ENCODE peak calls at places on chromosomes 2 and 18, in nine cellular contexts. M is iPS DF 6.9, B is breast epithelium, T is ascending aorta, P is right cardiac atrium, H is A549, Y is Peyer's patch, Z is GM23248, I is IMR-90. V is an unnamed sample.

GRCh38 chr2:70979626-70980025 is 1.2 kb downstream of the ANKRD53 start:
- DNase-seq in I (no peak), T (peak; percentile 63), P (no peak), Y (no peak), Z (no peak), B (peak; percentile 16), H (no peak), M (no peak), V (no peak)

GRCh38 chr2:40653829-40654228 is 201.9 kb upstream of the SLC8A1 start:
- DNase-seq in B (no peak), P (no peak), I (peak; percentile 22), Z (peak; percentile 55), H (no peak), M (no peak), T (no peak), Y (no peak), V (no peak)

GRCh38 chr2:151762694-151763093 is 28.4 kb upstream of the NEB start:
- DNase-seq in B (no peak), H (no peak), Y (no peak), P (no peak), I (no peak), T (no peak), Z (peak; percentile 42), M (no peak), V (no peak)

GRCh38 chr2:99939135-99939534 is 203.3 kb downstream of the AFF3 start:
- DNase-seq in H (no peak), Y (no peak), I (no peak), B (no peak), Z (peak; percentile 7), P (no peak), M (no peak), T (no peak), V (no peak)

GRCh38 chr2:41495050-41495449 is 552.8 kb upstream of the PKDCC start:
- DNase-seq in P (no peak), Y (no peak), M (no peak), B (no peak), I (no peak), H (no peak), Z (no peak), T (no peak), V (no peak)

GRCh38 chr2:66526171-66526570 is 91.2 kb downstream of the MEIS1 start:
- DNase-seq in Y (no peak), H (no peak), P (peak; percentile 79), M (no peak), Z (no peak), T (no peak), B (no peak), I (no peak), V (no peak)

GRCh38 chr2:99421469-99421868 is 68.3 kb downstream of the REV1 start:
- DNase-seq in I (peak; percentile 62), H (no peak), Y (no peak), M (no peak), B (no peak), Z (peak; percentile 70), T (no peak), P (no peak), V (no peak)

GRCh38 chr2:97644023-97644717 is 1.7 kb upstream of the COX5B start:
- DNase-seq in B (no peak), Y (no peak), M (no peak), T (no peak), P (no peak), H (no peak), I (no peak), Z (no peak), V (no peak)

GRCh38 chr2:195687320-195688086 is 30.5 kb downstream of the SLC39A10 start:
- DNase-seq in B (no peak), P (no peak), I (no peak), T (no peak), H (no peak), Z (no peak), Y (no peak), M (no peak), V (no peak)

GRCh38 chr2:230068658-230069080 is at the start of gene SLC16A14:
- DNase-seq in Z (peak; percentile 6), M (peak; percentile 20), P (no peak), B (peak; percentile 23), Y (peak; percentile 54), I (peak; percentile 52), T (no peak), H (peak; percentile 7), V (no peak)

GRCh38 chr18:79905389-79905911 is 46.0 kb downstream of the SLC66A2 start:
- DNase-seq in T (no peak), H (no peak), Z (peak; percentile 13), M (no peak), I (peak; percentile 54), B (no peak), P (peak; percentile 76), Y (no peak), V (no peak)

DNA sequence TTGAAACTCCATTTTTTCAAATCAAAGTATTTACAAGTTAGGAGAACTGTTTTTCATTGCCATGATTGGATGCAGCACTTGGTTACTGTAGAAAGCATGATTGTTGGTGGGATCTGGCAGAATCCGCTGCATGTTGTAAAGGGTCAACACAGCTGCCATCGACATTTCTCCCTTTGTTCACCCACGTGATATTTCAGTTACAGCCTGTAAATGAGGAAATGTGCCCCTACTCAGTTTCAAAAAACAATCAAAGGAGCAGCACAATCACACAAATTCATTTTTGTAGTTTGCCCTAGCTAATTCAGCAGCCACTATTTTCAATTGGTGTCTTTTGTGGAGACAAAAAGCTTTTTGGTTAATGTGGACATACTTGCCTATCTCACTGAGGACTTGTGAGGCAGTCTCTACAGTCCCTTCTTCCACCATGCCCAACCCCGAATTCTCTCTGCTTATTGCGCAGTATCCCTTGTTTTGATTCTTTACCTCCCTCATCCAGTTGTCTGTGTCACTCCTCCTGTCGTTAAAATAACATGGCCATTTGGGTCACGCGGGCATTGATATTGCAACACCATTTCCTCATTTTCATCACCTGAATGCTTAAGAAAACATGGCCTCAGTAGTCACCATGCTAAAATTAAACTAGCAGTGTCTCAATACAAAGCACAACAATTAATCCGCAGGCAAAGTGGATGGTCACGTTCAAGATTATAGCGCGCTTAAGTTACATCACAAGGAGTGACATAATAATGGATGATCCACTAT is 6.4 kb upstream of the PROC start:
- DNase-seq in I (no peak), H (no peak), T (peak; percentile 72), P (no peak), Z (no peak), M (no peak), Y (no peak), B (no peak), V (no peak)
- H3K4me1 ChIP-seq in I (peaks cover 22% of the 10 kb centered on the region), H (peaks cover 87% of the 10 kb centered on the region), T (peaks cover 19% of the 10 kb centered on the region), P (no peaks in the 10 kb centered on the region), Z (peaks cover 50% of the 10 kb centered on the region), M (peaks cover 1% of the 10 kb centered on the region), Y (peaks cover 35% of the 10 kb centered on the region), B (peaks cover 5% of the 10 kb centered on the region), V (peaks cover 17% of the 10 kb centered on the region)

GRCh38 chr18:23868341-23868740 is 146.2 kb upstream of the TTC39C start:
- DNase-seq in I (no peak), P (no peak), H (no peak), Z (no peak), Y (no peak), T (no peak), B (no peak), M (no peak), V (no peak)

GRCh38 chr18:23872701-23873550 is 141.6 kb upstream of the TTC39C start:
- DNase-seq in Y (peak; percentile 89), T (no peak), H (no peak), P (peak; percentile 30), M (no peak), I (no peak), B (peak; percentile 84), Z (no peak), V (peak; percentile 90)

GRCh38 chr18:23867011-23867410 is 147.5 kb upstream of the TTC39C start:
- DNase-seq in M (no peak), H (no peak), T (no peak), Z (no peak), B (no peak), I (no peak), Y (no peak), P (no peak), V (no peak)

GRCh38 chr18:23870963-23871362 is 143.6 kb upstream of the TTC39C start:
- DNase-seq in Y (no peak), M (no peak), P (no peak), T (no peak), B (no peak), I (no peak), H (no peak), Z (no peak), V (peak; percentile 42)

GRCh38 chr18:23871410-23871809 is 143.1 kb upstream of the TTC39C start:
- DNase-seq in M (no peak), P (peak; percentile 50), T (no peak), Z (no peak), Y (peak; percentile 82), B (peak; percentile 51), H (no peak), I (no peak), V (peak; percentile 72)
- H3K4me1 ChIP-seq in M (peaks cover 2% of the 10 kb centered on the region), P (peaks cover 2% of the 10 kb centered on the region), T (no peaks in the 10 kb centered on the region), Z (no peaks in the 10 kb centered on the region), Y (peaks cover 18% of the 10 kb centered on the region), B (no peaks in the 10 kb centered on the region), H (peaks cover 21% of the 10 kb centered on the region), I (no peaks in the 10 kb centered on the region), V (peaks cover 25% of the 10 kb centered on the region)

DNA sequence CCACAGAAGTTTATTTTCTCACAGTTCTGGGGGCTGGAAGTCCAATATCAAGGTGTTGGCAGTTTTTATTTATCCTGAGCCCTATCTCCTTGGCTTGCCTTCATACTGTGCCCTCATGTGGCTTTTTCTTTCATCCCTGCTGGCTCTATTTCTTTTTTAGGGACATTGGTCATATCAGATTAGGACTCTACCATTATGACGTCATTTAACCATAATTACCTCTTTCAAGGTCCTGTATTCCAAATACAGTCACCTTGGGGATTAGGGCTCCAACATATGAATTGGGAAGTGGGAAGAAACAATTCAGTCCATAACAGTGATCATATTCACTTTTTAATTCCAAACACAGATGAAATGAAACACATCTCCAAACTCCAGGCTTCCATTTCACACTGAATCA is 286.0 kb downstream of the SUCLG1 start:
- DNase-seq in P (no peak), Y (no peak), Z (no peak), T (no peak), I (no peak), B (no peak), H (no peak), M (no peak), V (no peak)
- H3K4me1 ChIP-seq in P (no peaks in the 10 kb centered on the region), Y (no peaks in the 10 kb centered on the region), Z (no peaks in the 10 kb centered on the region), T (no peaks in the 10 kb centered on the region), I (no peaks in the 10 kb centered on the region), B (no peaks in the 10 kb centered on the region), H (no peaks in the 10 kb centered on the region), M (no peaks in the 10 kb centered on the region), V (no peaks in the 10 kb centered on the region)

GRCh38 chr18:46215902-46216723 is 111.9 kb downstream of the HAUS1 start:
- DNase-seq in Z (no peak), T (no peak), H (no peak), M (no peak), Y (no peak), I (no peak), B (no peak), P (peak; percentile 77), V (no peak)

GRCh38 chr18:46214435-46214834 is 110.2 kb downstream of the HAUS1 start:
- DNase-seq in B (no peak), I (no peak), P (no peak), M (no peak), Z (no peak), T (no peak), Y (no peak), H (no peak), V (no peak)

GRCh38 chr18:46211816-46212215 is 107.6 kb downstream of the HAUS1 start:
- DNase-seq in H (no peak), P (no peak), Y (no peak), Z (peak; percentile 62), B (no peak), T (no peak), I (peak; percentile 66), M (no peak), V (no peak)

GRCh38 chr18:46212398-46212797 is 108.2 kb downstream of the HAUS1 start:
- DNase-seq in Z (no peak), H (no peak), P (no peak), B (no peak), M (no peak), I (no peak), T (no peak), Y (no peak), V (no peak)

GRCh38 chr18:46213295-46213694 is 109.1 kb downstream of the HAUS1 start:
- DNase-seq in H (peak; percentile 40), M (no peak), Y (no peak), B (no peak), I (no peak), P (no peak), Z (peak; percentile 34), T (no peak), V (no peak)
- H3K4me1 ChIP-seq in H (peaks cover 3% of the 10 kb centered on the region), M (no peaks in the 10 kb centered on the region), Y (peaks cover 6% of the 10 kb centered on the region), B (no peaks in the 10 kb centered on the region), I (no peaks in the 10 kb centered on the region), P (peaks cover 2% of the 10 kb centered on the region), Z (peaks cover 17% of the 10 kb centered on the region), T (no peaks in the 10 kb centered on the region), V (no peaks in the 10 kb centered on the region)